ENCODE peak calls at places on chromosome 17, in six cellular contexts. H is tibial artery, E is A549, S is prostate gland, K is cardiac muscle cell, D is transverse colon. B is an unnamed sample. For H3K9me3, the result is how much of the 10 kb centered on the place peaks cover.

GRCh38 chr17:45782889-45783592 is 1.1 kb upstream of the CRHR1 start:
- DNase-seq in H (no peak), E (peak), S (no peak), K (peak), D (no peak), B (no peak)

GRCh38 chr17:81840826-81841778 is 6.3 kb upstream of the PPP1R27 start:
- DNase-seq in H (no peak), E (no peak), S (peak), K (no peak), D (no peak), B (no peak)

GRCh38 chr17:4607261-4607731 is 23.0 kb downstream of the SMTNL2 start:
- DNase-seq in H (no peak), E (no peak), S (no peak), K (no peak), D (no peak), B (no peak)

GRCh38 chr17:42676424-42677011 is at the start of gene PLEKHH3:
- DNase-seq in H (no peak), E (no peak), S (no peak), K (no peak), D (no peak), B (no peak)

GRCh38 chr17:30376621-30377452 is 1.9 kb upstream of the CPD start:
- DNase-seq in H (no peak), E (peak), S (peak), K (peak), D (no peak), B (no peak)

GRCh38 chr17:52149626-52150025 is 8.9 kb downstream of the CA10 start:
- DNase-seq in H (no peak), E (no peak), S (no peak), K (no peak), D (no peak), B (no peak)

GRCh38 chr17:74514632-74515035 is 16.6 kb downstream of the CD300LB start:
- DNase-seq in H (no peak), E (no peak), S (no peak), K (peak), D (no peak), B (no peak)

GRCh38 chr17:80924111-80924806 is 67.4 kb upstream of the CHMP6 start:
- DNase-seq in H (peak), E (no peak), S (no peak), K (no peak), D (no peak), B (no peak)

GRCh38 chr17:40753804-40754203 is 1.3 kb downstream of the KRT25 start:
- DNase-seq in H (no peak), E (no peak), S (no peak), K (no peak), D (no peak), B (no peak)

GRCh38 chr17:76207670-76208069 is 32.6 kb downstream of the RNF157 start:
- DNase-seq in H (no peak), E (no peak), S (no peak), K (peak), D (no peak), B (no peak)

GRCh38 chr17:6094453-6094852 is 24.3 kb downstream of the WSCD1 start:
- DNase-seq in H (no peak), E (no peak), S (no peak), K (no peak), D (no peak), B (no peak)

GRCh38 chr17:44889003-44889402 is 10.2 kb downstream of the EFTUD2 start:
- DNase-seq in H (peak), E (no peak), S (no peak), K (no peak), D (no peak), B (no peak)

GRCh38 chr17:17139972-17140589 is 66.1 kb downstream of the PLD6 start:
- DNase-seq in H (no peak), E (no peak), S (no peak), K (no peak), D (no peak), B (no peak)

GRCh38 chr17:17141860-17142552 is 64.1 kb downstream of the PLD6 start:
- DNase-seq in H (no peak), E (peak), S (peak), K (peak), D (no peak), B (no peak)

GRCh38 chr17:17141279-17141678 is 64.9 kb downstream of the PLD6 start:
- DNase-seq in H (no peak), E (no peak), S (no peak), K (no peak), D (no peak), B (no peak)

GRCh38 chr17:17142556-17142955 is 63.6 kb downstream of the PLD6 start:
- DNase-seq in H (no peak), E (no peak), S (no peak), K (no peak), D (no peak), B (no peak)

GRCh38 chr17:17140590-17140980 is 65.5 kb downstream of the PLD6 start:
- DNase-seq in H (no peak), E (peak), S (no peak), K (no peak), D (no peak), B (no peak)
- TF ChIP-seq CTCF in H (peak), E (no peak), S (no peak), K (peak), D (no peak), B (no peak)

GRCh38 chr17:33751702-33752065 is 458.6 kb upstream of the ASIC2 start:
- DNase-seq in H (no peak), E (no peak), S (no peak), K (no peak), D (no peak), B (no peak)
- H3K4me3 ChIP-seq in H (no peak), E (peak), S (no peak), K (no peak), D (no peak), B (no peak)

DNA sequence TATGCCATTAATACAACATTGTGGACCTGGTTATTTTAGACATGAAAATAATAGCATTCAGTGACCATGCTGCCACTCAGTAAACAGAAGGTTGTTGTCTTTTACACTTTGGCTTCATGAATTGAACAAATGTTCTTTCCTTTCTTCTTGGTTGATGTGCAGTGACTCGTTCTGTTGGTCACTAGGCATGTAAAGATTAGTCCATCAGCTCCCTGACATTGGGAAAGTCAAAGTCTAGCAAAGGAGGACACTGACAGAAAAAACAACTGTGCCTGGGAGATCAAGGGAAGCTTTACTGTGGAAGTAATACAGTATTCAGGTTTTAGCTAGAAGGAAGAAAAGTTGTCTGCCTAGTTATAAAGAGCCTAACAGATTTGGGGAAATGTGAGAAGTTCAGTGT is 6.9 kb downstream of the KCNJ16 start:
- DNase-seq in H (no peak), E (no peak), S (no peak), K (no peak), D (no peak), B (no peak)
- H3K9me3 ChIP-seq in H (under half), E (under half), S (under half), K (under half), D (under half), B (under half)

DNA sequence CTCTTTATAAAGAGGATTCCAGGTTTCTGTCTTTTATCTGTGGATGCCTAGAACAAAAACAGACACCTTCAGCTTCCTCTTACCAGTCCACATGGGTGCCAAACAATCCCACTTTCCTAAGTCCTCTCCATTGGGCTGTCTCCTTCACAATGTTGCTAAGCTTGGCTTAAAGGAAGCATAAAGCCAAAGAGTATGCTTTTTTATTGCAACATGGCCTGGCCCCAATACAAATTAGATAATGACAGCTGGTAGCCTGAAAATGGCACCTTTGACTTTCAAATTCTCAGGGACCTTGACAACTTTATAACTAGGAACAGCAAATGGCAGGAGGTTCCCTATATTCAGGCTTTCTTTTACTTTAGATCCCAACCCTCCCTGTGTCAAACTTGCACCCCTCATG is 55.8 kb downstream of the SLFN5 start:
- DNase-seq in H (no peak), E (no peak), S (no peak), K (no peak), D (no peak), B (no peak)
- TF ChIP-seq CTCF in H (no peak), E (no peak), S (no peak), K (no peak), D (no peak), B (no peak)

GRCh38 chr17:32487460-32488176 is 825 bp downstream of the CDK5R1 start:
- DNase-seq in H (no peak), E (peak), S (no peak), K (peak), D (no peak), B (no peak)
- H3K4me3 ChIP-seq in H (peak), E (peak), S (peak), K (peak), D (peak), B (peak)

DNA sequence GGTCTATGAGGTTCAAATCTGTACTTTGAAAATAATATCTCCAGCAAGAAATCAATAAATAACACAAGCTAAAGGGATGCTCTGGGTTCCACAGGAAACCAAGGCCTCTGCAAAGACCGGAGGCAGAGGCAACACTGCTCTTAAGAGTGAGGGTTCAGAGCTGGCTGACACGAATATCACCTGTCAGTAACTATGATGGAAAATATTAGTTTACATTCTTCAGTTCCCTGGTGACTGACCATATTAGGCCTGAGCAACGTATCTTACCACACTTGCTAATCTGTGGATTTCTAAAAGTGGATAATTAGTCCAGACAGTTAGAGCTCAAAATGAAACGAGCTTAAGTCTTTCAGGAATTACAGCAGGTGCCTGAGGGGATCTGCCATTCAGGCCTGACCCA is 459.3 kb downstream of the HS3ST3B1 start:
- DNase-seq in H (no peak), E (no peak), S (no peak), K (no peak), D (no peak), B (no peak)
- H3K9me3 ChIP-seq in H (under half), E (under half), S (under half), K (under half), D (under half), B (under half)

GRCh38 chr17:27354051-27354490 is 60.2 kb downstream of the WSB1 start:
- DNase-seq in H (no peak), E (no peak), S (no peak), K (no peak), D (no peak), B (no peak)
- TF ChIP-seq CTCF in H (no peak), E (no peak), S (no peak), K (no peak), D (peak), B (peak)

GRCh38 chr17:49213803-49214202 is 3.3 kb downstream of the ABI3 start:
- DNase-seq in H (no peak), E (no peak), S (no peak), K (no peak), D (no peak), B (no peak)

GRCh38 chr17:49210158-49211029 is at the start of the genes ABI3 and GNGT2:
- DNase-seq in H (no peak), E (no peak), S (no peak), K (no peak), D (peak), B (no peak)

GRCh38 chr17:49213399-49213798 is 2.9 kb downstream of the ABI3 start:
- DNase-seq in H (no peak), E (no peak), S (no peak), K (no peak), D (no peak), B (no peak)

GRCh38 chr17:49204521-49204920 is 5.9 kb downstream of the GNGT2 start:
- DNase-seq in H (no peak), E (no peak), S (no peak), K (no peak), D (no peak), B (no peak)

GRCh38 chr17:49209061-49209571 is 1.3 kb downstream of the GNGT2 start:
- DNase-seq in H (no peak), E (no peak), S (no peak), K (no peak), D (no peak), B (no peak)
- H3K4me3 ChIP-seq in H (no peak), E (no peak), S (no peak), K (no peak), D (no peak), B (no peak)

DNA sequence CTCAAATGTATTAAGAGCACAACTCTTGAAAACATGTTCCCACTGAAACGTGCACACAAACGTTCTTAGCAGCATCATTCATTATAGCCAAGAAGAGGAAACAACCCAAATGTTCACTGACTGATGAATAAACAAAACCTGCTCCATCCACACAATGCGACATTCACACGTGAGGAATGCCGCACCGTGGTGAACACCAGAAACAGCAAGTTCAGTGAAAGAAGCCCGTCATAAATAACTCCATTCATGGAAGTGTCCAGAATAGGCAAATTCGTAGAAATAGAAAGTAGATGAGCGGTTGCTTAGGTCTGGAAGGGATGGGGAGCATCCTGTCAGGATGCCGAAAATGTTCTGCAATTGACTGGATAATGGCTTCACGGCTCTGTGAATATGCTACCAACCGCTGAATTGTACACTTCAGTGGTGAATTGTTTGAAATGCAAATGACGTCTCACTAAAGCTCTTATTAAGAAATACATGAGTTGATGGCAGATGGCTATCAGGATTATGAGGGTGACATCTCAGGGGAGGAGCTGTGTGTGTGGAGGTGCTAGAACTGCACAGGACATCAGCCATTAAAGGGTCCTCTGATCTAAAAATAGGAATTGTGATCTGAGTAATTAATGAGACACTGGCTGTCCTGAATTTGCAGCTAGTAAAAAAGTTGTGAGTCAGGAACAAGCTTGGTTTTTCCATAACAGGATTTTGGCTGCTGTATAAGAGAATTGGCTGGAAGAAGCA is 771.0 kb downstream of the KCNJ18 start:
- DNase-seq in H (no peak), E (no peak), S (no peak), K (no peak), D (no peak), B (no peak)
- H3K9me3 ChIP-seq in H (under half), E (under half), S (under half), K (under half), D (under half), B (under half)

B was measured in right atrium auricular region.